ENCODE peak calls at places on chromosomes 5 and 9, in five cellular contexts. M is fibroblast of lung, G is NCI-H2081 treated with DMSO at 0.1 percent for 48 hours, U is NCI-H69, H is substantia nigra. T is an unnamed sample.

GRCh38 chr5:42995152-42995751 is 44.9 kb downstream of the ANXA2R start:
- DNase-seq in G (no peak), U (no peak), H (no peak), M (peak), T (no peak)

GRCh38 chr5:170389250-170389902 is at the start of gene KCNMB1:
- DNase-seq in U (no peak), H (no peak), M (no peak), G (no peak), T (no peak)

GRCh38 chr9:8653855-8654254 is 854.3 kb upstream of the DMAC1 start:
- DNase-seq in U (no peak), H (no peak), G (no peak), M (peak), T (no peak)

GRCh38 chr9:128067898-128068655 is at the start of gene SLC25A25:
- DNase-seq in G (peak), M (peak), U (peak), H (peak), T (peak)

GRCh38 chr5:123610665-123611406 is 98.9 kb downstream of the CSNK1G3 start:
- DNase-seq in M (peak), G (no peak), H (peak), U (peak), T (peak)

GRCh38 chr5:139745121-139745799 is 50.3 kb upstream of the PSD2 start:
- DNase-seq in M (peak), G (no peak), U (peak), H (peak), T (peak)

GRCh38 chr5:59007460-59008063 is 424.7 kb downstream of the RAB3C start:
- DNase-seq in G (no peak), H (no peak), M (peak), U (peak), T (no peak)

GRCh38 chr9:31582071-31582470 is 802.4 kb upstream of the ACO1 start:
- DNase-seq in G (no peak), M (peak), H (no peak), U (no peak), T (no peak)

GRCh38 chr5:94017579-94017978 is 276.2 kb upstream of the POU5F2 start:
- DNase-seq in H (no peak), U (no peak), M (no peak), G (no peak), T (no peak)

GRCh38 chr5:42655982-42656660 is 100.5 kb upstream of the CCDC152 start:
- DNase-seq in M (peak), G (no peak), U (no peak), H (no peak), T (no peak)

T was measured in GM06990.